ENCODE peak calls at places on chromosomes 1 and 21, in five cellular contexts. One of them, this sample, is unnamed.

GRCh38 chr1:219120625-219121544 is 52.8 kb upstream of the LYPLAL1 start:
- DNase-seq in T-helper 17 cell: no peak
- DNase-seq in left ventricle myocardium inferior: no peak
- DNase-seq in NCI-H69: peak; percentile 34
- DNase-seq in activated T-helper 1 cell treated with Interleukin-2 at 50 U/mL for 16 hours: no peak
- DNase-seq in this sample: peak; percentile 83

GRCh38 chr1:112337028-112337531 is 58.9 kb upstream of the CTTNBP2NL start:
- DNase-seq in T-helper 17 cell: no peak
- DNase-seq in left ventricle myocardium inferior: peak; percentile 54
- DNase-seq in NCI-H69: peak; percentile 51
- DNase-seq in activated T-helper 1 cell treated with Interleukin-2 at 50 U/mL for 16 hours: no peak
- DNase-seq in this sample: no peak

GRCh38 chr1:68378296-68379084 is 71.3 kb downstream of the RPE65 start:
- DNase-seq in T-helper 17 cell: no peak
- DNase-seq in left ventricle myocardium inferior: no peak
- DNase-seq in NCI-H69: no peak
- DNase-seq in activated T-helper 1 cell treated with Interleukin-2 at 50 U/mL for 16 hours: no peak
- DNase-seq in this sample: peak; percentile 42

GRCh38 chr1:203153051-203153988 is 22.3 kb downstream of the MYBPH start:
- DNase-seq in T-helper 17 cell: no peak
- DNase-seq in left ventricle myocardium inferior: no peak
- DNase-seq in NCI-H69: peak; percentile 50
- DNase-seq in activated T-helper 1 cell treated with Interleukin-2 at 50 U/mL for 16 hours: no peak
- DNase-seq in this sample: peak; percentile 23

GRCh38 chr1:113325039-113325438 is 65.3 kb upstream of the MAGI3 start:
- DNase-seq in T-helper 17 cell: no peak
- DNase-seq in left ventricle myocardium inferior: no peak
- DNase-seq in NCI-H69: no peak
- DNase-seq in activated T-helper 1 cell treated with Interleukin-2 at 50 U/mL for 16 hours: no peak
- DNase-seq in this sample: peak; percentile 32

GRCh38 chr1:38779491-38779890 is 80.1 kb downstream of the RRAGC start:
- DNase-seq in T-helper 17 cell: no peak
- DNase-seq in left ventricle myocardium inferior: no peak
- DNase-seq in NCI-H69: no peak
- DNase-seq in activated T-helper 1 cell treated with Interleukin-2 at 50 U/mL for 16 hours: no peak
- DNase-seq in this sample: no peak

GRCh38 chr1:203270448-203270847 is 34.9 kb upstream of the BTG2 start:
- DNase-seq in T-helper 17 cell: no peak
- DNase-seq in left ventricle myocardium inferior: no peak
- DNase-seq in NCI-H69: no peak
- DNase-seq in activated T-helper 1 cell treated with Interleukin-2 at 50 U/mL for 16 hours: no peak
- DNase-seq in this sample: no peak

GRCh38 chr1:15848143-15848928 is 829 bp downstream of the SPEN start:
- DNase-seq in T-helper 17 cell: peak; percentile 32
- DNase-seq in left ventricle myocardium inferior: peak; percentile 36
- DNase-seq in NCI-H69: peak; percentile 60
- DNase-seq in activated T-helper 1 cell treated with Interleukin-2 at 50 U/mL for 16 hours: peak; percentile 39
- DNase-seq in this sample: peak; percentile 20

GRCh38 chr21:35206141-35207125 is 157.3 kb upstream of the RUNX1 start:
- DNase-seq in T-helper 17 cell: no peak
- DNase-seq in left ventricle myocardium inferior: no peak
- DNase-seq in NCI-H69: no peak
- DNase-seq in activated T-helper 1 cell treated with Interleukin-2 at 50 U/mL for 16 hours: no peak
- DNase-seq in this sample: no peak

GRCh38 chr21:15722591-15723324 is 7.0 kb upstream of the USP25 start:
- DNase-seq in T-helper 17 cell: no peak
- DNase-seq in left ventricle myocardium inferior: no peak
- DNase-seq in NCI-H69: no peak
- DNase-seq in activated T-helper 1 cell treated with Interleukin-2 at 50 U/mL for 16 hours: no peak
- DNase-seq in this sample: no peak

GRCh38 chr1:212415107-212415841 is 588 bp upstream of the PACC1 start:
- DNase-seq in T-helper 17 cell: no peak
- DNase-seq in left ventricle myocardium inferior: no peak
- DNase-seq in NCI-H69: no peak
- DNase-seq in activated T-helper 1 cell treated with Interleukin-2 at 50 U/mL for 16 hours: no peak
- DNase-seq in this sample: no peak

GRCh38 chr21:42297372-42297771 is 17.8 kb downstream of the TFF3 start:
- DNase-seq in T-helper 17 cell: no peak
- DNase-seq in left ventricle myocardium inferior: no peak
- DNase-seq in NCI-H69: no peak
- DNase-seq in activated T-helper 1 cell treated with Interleukin-2 at 50 U/mL for 16 hours: no peak
- DNase-seq in this sample: no peak

GRCh38 chr1:173410133-173410793 is 66.9 kb upstream of the PRDX6 start:
- DNase-seq in T-helper 17 cell: no peak
- DNase-seq in left ventricle myocardium inferior: no peak
- DNase-seq in NCI-H69: no peak
- DNase-seq in activated T-helper 1 cell treated with Interleukin-2 at 50 U/mL for 16 hours: no peak
- DNase-seq in this sample: peak; percentile 77

GRCh38 chr1:119204169-119204568 is 63.7 kb upstream of the WARS2 start:
- DNase-seq in T-helper 17 cell: no peak
- DNase-seq in left ventricle myocardium inferior: no peak
- DNase-seq in NCI-H69: peak; percentile 34
- DNase-seq in activated T-helper 1 cell treated with Interleukin-2 at 50 U/mL for 16 hours: no peak
- DNase-seq in this sample: no peak

GRCh38 chr1:53180951-53181350 is 15.7 kb upstream of the CPT2 start:
- DNase-seq in T-helper 17 cell: no peak
- DNase-seq in left ventricle myocardium inferior: no peak
- DNase-seq in NCI-H69: no peak
- DNase-seq in activated T-helper 1 cell treated with Interleukin-2 at 50 U/mL for 16 hours: no peak
- DNase-seq in this sample: no peak

GRCh38 chr1:20640183-20640597 is 6.9 kb downstream of the PINK1 start:
- DNase-seq in T-helper 17 cell: peak; percentile 33
- DNase-seq in left ventricle myocardium inferior: no peak
- DNase-seq in NCI-H69: peak; percentile 45
- DNase-seq in activated T-helper 1 cell treated with Interleukin-2 at 50 U/mL for 16 hours: no peak
- DNase-seq in this sample: no peak

GRCh38 chr1:37434292-37434907 is 40.0 kb upstream of the ZC3H12A start:
- DNase-seq in T-helper 17 cell: peak; percentile 33
- DNase-seq in left ventricle myocardium inferior: peak; percentile 59
- DNase-seq in NCI-H69: peak; percentile 70
- DNase-seq in activated T-helper 1 cell treated with Interleukin-2 at 50 U/mL for 16 hours: peak; percentile 40
- DNase-seq in this sample: no peak

GRCh38 chr1:17438977-17439249 is 564 bp downstream of the RCC2 start:
- DNase-seq in T-helper 17 cell: no peak
- DNase-seq in left ventricle myocardium inferior: no peak
- DNase-seq in NCI-H69: no peak
- DNase-seq in activated T-helper 1 cell treated with Interleukin-2 at 50 U/mL for 16 hours: no peak
- DNase-seq in this sample: no peak